ENCODE peak calls at places on chromosomes 13 and 19, in seven cellular contexts. B is stimulated activated CD8-positive, alpha-beta memory T cell treated with anti-CD3 and anti-CD28 coated beads, Interleukin-15, amount 100 ng/mL, for 4 hours; H is T-helper 2 cell; N is Panc1; Y is stimulated activated CD4-positive, alpha-beta T cell treated with anti-CD3 and anti-CD28 coated beads, Interleukin-2, amount 100 ng/mL, for 48 hours; Q is progenitor cell of endocrine pancreas; I is HT-29. P is an unnamed sample.

GRCh38 chr13:82597737-82598136 is 1284.5 kb downstream of the SLITRK1 start:
- DNase-seq in I (no peak), B (no peak), Q (no peak), H (no peak), N (no peak), Y (no peak), P (no peak)

GRCh38 chr13:106349080-106349841 is 186.2 kb downstream of the EFNB2 start:
- DNase-seq in B (no peak), Q (peak; percentile 14), Y (no peak), H (no peak), N (no peak), I (peak; percentile 76), P (peak; percentile 78)

GRCh38 chr13:23427342-23428182 is 5.9 kb downstream of the SACS start:
- DNase-seq in Y (no peak), H (no peak), Q (no peak), N (peak; percentile 77), B (no peak), I (peak; percentile 28), P (no peak)

GRCh38 chr13:68375004-68375403 is 1144.9 kb upstream of the PCDH9 start:
- DNase-seq in Y (no peak), Q (no peak), B (no peak), N (no peak), I (no peak), H (no peak), P (no peak)

GRCh38 chr19:14168993-14169392 is 32.6 kb upstream of the ASF1B start:
- DNase-seq in H (no peak), N (no peak), Q (no peak), Y (no peak), B (no peak), I (no peak), P (no peak)

GRCh38 chr19:37906868-37907734 is at the start of gene SIPA1L3:
- DNase-seq in Y (peak; percentile 90), N (peak; percentile 80), Q (peak; percentile 94), H (peak; percentile 97), I (peak; percentile 100), B (peak; percentile 88), P (peak; percentile 96)

GRCh38 chr19:28397311-28397710 is 815.6 kb downstream of the UQCRFS1 start:
- DNase-seq in B (no peak), Q (no peak), I (no peak), H (no peak), Y (no peak), N (no peak), P (no peak)

GRCh38 chr19:13215572-13216380 is 65.6 kb downstream of the IER2 start:
- DNase-seq in H (peak; percentile 74), N (no peak), B (no peak), I (no peak), Q (no peak), Y (no peak), P (peak; percentile 52)

GRCh38 chr19:21317821-21318220 is 11.4 kb downstream of the ZNF708 start:
- DNase-seq in Q (no peak), H (no peak), N (no peak), B (no peak), Y (no peak), I (no peak), P (no peak)

P was measured in LoVo.